ENCODE peak calls at places on chromosome 9, in five cellular contexts. I is ureter, J is neural crest cell, Y is kidney glomerular epithelial cell, Q is AG09319. G is an unnamed sample.

GRCh38 chr9:19456996-19457693 is 48.3 kb downstream of the ACER2 start:
- DNase-seq in Y (peak; percentile 62), J (peak; percentile 79), I (peak; percentile 77), Q (peak; percentile 39), G (peak; percentile 58)

GRCh38 chr9:125659954-125660353 is 47.1 kb downstream of the MAPKAP1 start:
- DNase-seq in J (no peak), Q (no peak), Y (no peak), I (no peak), G (no peak)

GRCh38 chr9:107183176-107183575 is 99.9 kb upstream of the RAD23B start:
- DNase-seq in I (no peak), J (no peak), Q (no peak), Y (no peak), G (no peak)

GRCh38 chr9:61668846-61669245 is 479.0 kb downstream of the SPATA31A7 start:
- DNase-seq in Q (no peak), J (no peak), Y (no peak), I (no peak), G (no peak)

GRCh38 chr9:110180713-110181434 is 27.1 kb downstream of the C9orf152 start:
- DNase-seq in J (no peak), Y (no peak), I (no peak), Q (no peak), G (no peak)

GRCh38 chr9:1008256-1008655 is 31.8 kb downstream of the DMRT3 start:
- DNase-seq in Y (no peak), J (no peak), I (no peak), Q (no peak), G (no peak)

GRCh38 chr9:125649315-125649714 is 57.7 kb downstream of the MAPKAP1 start:
- DNase-seq in I (no peak), Y (peak; percentile 37), J (no peak), Q (no peak), G (no peak)

GRCh38 chr9:4486176-4486575 is 4.1 kb upstream of the SLC1A1 start:
- DNase-seq in J (no peak), Y (no peak), Q (no peak), I (no peak), G (no peak)

GRCh38 chr9:4299006-4299795 is 667 bp downstream of the GLIS3 start:
- DNase-seq in Q (no peak), Y (peak; percentile 55), I (peak; percentile 43), J (peak; percentile 30), G (peak; percentile 63)

GRCh38 chr9:84266087-84266561 is 74.4 kb downstream of the SLC28A3 start:
- DNase-seq in Q (no peak), I (no peak), J (no peak), Y (peak; percentile 22), G (no peak)

GRCh38 chr9:2662496-2662895 is 40.9 kb downstream of the VLDLR start:
- DNase-seq in I (no peak), Y (no peak), Q (no peak), J (no peak), G (peak; percentile 28)

GRCh38 chr9:136824496-136825225 is 16.9 kb downstream of the RABL6 start:
- DNase-seq in I (no peak), Y (no peak), J (no peak), Q (no peak), G (peak; percentile 27)

GRCh38 chr9:128429505-128430086 is 8.9 kb downstream of the CERCAM start:
- DNase-seq in J (no peak), Q (no peak), Y (no peak), I (no peak), G (no peak)

GRCh38 chr9:15146121-15146820 is 160.7 kb downstream of the TTC39B start:
- DNase-seq in J (no peak), Y (no peak), I (no peak), Q (no peak), G (no peak)

GRCh38 chr9:71269859-71270258 is 148.4 kb upstream of the TRPM3 start:
- DNase-seq in Y (no peak), J (no peak), I (no peak), Q (no peak), G (no peak)

GRCh38 chr9:130920762-130921482 is 18.1 kb downstream of the FIBCD1 start:
- DNase-seq in J (peak; percentile 37), Y (no peak), I (no peak), Q (no peak), G (no peak)

GRCh38 chr9:107363511-107364182 is 80.6 kb downstream of the RAD23B start:
- DNase-seq in I (no peak), Q (no peak), J (peak; percentile 46), Y (no peak), G (no peak)

GRCh38 chr9:26863074-26863473 is 29.5 kb downstream of the CAAP1 start:
- DNase-seq in I (no peak), Y (no peak), Q (no peak), J (no peak), G (no peak)

GRCh38 chr9:133378408-133378962 is 2.3 kb downstream of the STKLD1 start:
- DNase-seq in Q (no peak), I (no peak), Y (no peak), J (no peak), G (no peak)

GRCh38 chr9:120965344-120966004 is 38.9 kb upstream of the TRAF1 start:
- DNase-seq in J (peak; percentile 31), Q (no peak), I (no peak), Y (no peak), G (no peak)

GRCh38 chr9:107175039-107175438 is 108.0 kb upstream of the RAD23B start:
- DNase-seq in Q (no peak), Y (no peak), J (no peak), I (no peak), G (peak; percentile 61)